ENCODE peak calls at places on chromosome 11, in five cellular contexts. One of them, this sample, is unnamed.
A peak's percentile ranks its signal among the peaks of the same experiment; 100 is the strongest.

GRCh38 chr11:205221-206001 is 1.8 kb downstream of the BET1L start:
- DNase-seq in HFF-Myc: no peak
- DNase-seq in HS-27A: no peak
- DNase-seq in substantia nigra: no peak
- DNase-seq in stimulated activated CD8-positive, alpha-beta memory T cell treated with anti-CD3 and anti-CD28 coated beads, Interleukin-7, amount 100 ng/mL, for 1 hour: no peak
- DNase-seq in this sample: no peak

GRCh38 chr11:100629671-100630070 is 57.4 kb upstream of the ARHGAP42 start:
- DNase-seq in HFF-Myc: no peak
- DNase-seq in HS-27A: no peak
- DNase-seq in substantia nigra: no peak
- DNase-seq in stimulated activated CD8-positive, alpha-beta memory T cell treated with anti-CD3 and anti-CD28 coated beads, Interleukin-7, amount 100 ng/mL, for 1 hour: no peak
- DNase-seq in this sample: no peak

GRCh38 chr11:121936781-121937447 is 179.1 kb downstream of the BLID start:
- DNase-seq in HFF-Myc: no peak
- DNase-seq in HS-27A: peak; percentile 19
- DNase-seq in substantia nigra: no peak
- DNase-seq in stimulated activated CD8-positive, alpha-beta memory T cell treated with anti-CD3 and anti-CD28 coated beads, Interleukin-7, amount 100 ng/mL, for 1 hour: no peak
- DNase-seq in this sample: no peak

GRCh38 chr11:85787809-85788805 is 22.8 kb downstream of the SYTL2 start:
- DNase-seq in HFF-Myc: no peak
- DNase-seq in HS-27A: no peak
- DNase-seq in substantia nigra: no peak
- DNase-seq in stimulated activated CD8-positive, alpha-beta memory T cell treated with anti-CD3 and anti-CD28 coated beads, Interleukin-7, amount 100 ng/mL, for 1 hour: no peak
- DNase-seq in this sample: no peak

GRCh38 chr11:6566704-6567370 is 36.6 kb downstream of the RRP8 start:
- DNase-seq in HFF-Myc: no peak
- DNase-seq in HS-27A: no peak
- DNase-seq in substantia nigra: no peak
- DNase-seq in stimulated activated CD8-positive, alpha-beta memory T cell treated with anti-CD3 and anti-CD28 coated beads, Interleukin-7, amount 100 ng/mL, for 1 hour: no peak
- DNase-seq in this sample: peak; percentile 81

GRCh38 chr11:88421530-88421929 is 84.0 kb upstream of the CTSC start:
- DNase-seq in HFF-Myc: no peak
- DNase-seq in HS-27A: no peak
- DNase-seq in substantia nigra: no peak
- DNase-seq in stimulated activated CD8-positive, alpha-beta memory T cell treated with anti-CD3 and anti-CD28 coated beads, Interleukin-7, amount 100 ng/mL, for 1 hour: no peak
- DNase-seq in this sample: no peak

GRCh38 chr11:116504541-116505149 is 268.1 kb downstream of the BUD13 start:
- DNase-seq in HFF-Myc: no peak
- DNase-seq in HS-27A: no peak
- DNase-seq in substantia nigra: no peak
- DNase-seq in stimulated activated CD8-positive, alpha-beta memory T cell treated with anti-CD3 and anti-CD28 coated beads, Interleukin-7, amount 100 ng/mL, for 1 hour: no peak
- DNase-seq in this sample: no peak

GRCh38 chr11:55895216-55895615 is 12.1 kb downstream of the TRIM51 start:
- DNase-seq in HFF-Myc: no peak
- DNase-seq in HS-27A: no peak
- DNase-seq in substantia nigra: no peak
- DNase-seq in stimulated activated CD8-positive, alpha-beta memory T cell treated with anti-CD3 and anti-CD28 coated beads, Interleukin-7, amount 100 ng/mL, for 1 hour: no peak
- DNase-seq in this sample: no peak

GRCh38 chr11:103164093-103164796 is 55.0 kb downstream of the DYNC2H1 start:
- DNase-seq in HFF-Myc: no peak
- DNase-seq in HS-27A: no peak
- DNase-seq in substantia nigra: no peak
- DNase-seq in stimulated activated CD8-positive, alpha-beta memory T cell treated with anti-CD3 and anti-CD28 coated beads, Interleukin-7, amount 100 ng/mL, for 1 hour: no peak
- DNase-seq in this sample: no peak

GRCh38 chr11:18768472-18768901 is 23.1 kb downstream of the PTPN5 start:
- DNase-seq in HFF-Myc: no peak
- DNase-seq in HS-27A: no peak
- DNase-seq in substantia nigra: no peak
- DNase-seq in stimulated activated CD8-positive, alpha-beta memory T cell treated with anti-CD3 and anti-CD28 coated beads, Interleukin-7, amount 100 ng/mL, for 1 hour: no peak
- DNase-seq in this sample: peak; percentile 40

GRCh38 chr11:72191961-72192381 is at the start of gene FOLR1:
- DNase-seq in HFF-Myc: no peak
- DNase-seq in HS-27A: no peak
- DNase-seq in substantia nigra: no peak
- DNase-seq in stimulated activated CD8-positive, alpha-beta memory T cell treated with anti-CD3 and anti-CD28 coated beads, Interleukin-7, amount 100 ng/mL, for 1 hour: no peak
- DNase-seq in this sample: no peak

GRCh38 chr11:134283461-134284230 is 7.5 kb downstream of the GLB1L3 start:
- DNase-seq in HFF-Myc: no peak
- DNase-seq in HS-27A: no peak
- DNase-seq in substantia nigra: no peak
- DNase-seq in stimulated activated CD8-positive, alpha-beta memory T cell treated with anti-CD3 and anti-CD28 coated beads, Interleukin-7, amount 100 ng/mL, for 1 hour: no peak
- DNase-seq in this sample: no peak

GRCh38 chr11:120079750-120080610 is 57.9 kb downstream of the TRIM29 start:
- DNase-seq in HFF-Myc: no peak
- DNase-seq in HS-27A: no peak
- DNase-seq in substantia nigra: no peak
- DNase-seq in stimulated activated CD8-positive, alpha-beta memory T cell treated with anti-CD3 and anti-CD28 coated beads, Interleukin-7, amount 100 ng/mL, for 1 hour: no peak
- DNase-seq in this sample: no peak

GRCh38 chr11:125257185-125257584 is 92.6 kb downstream of the PKNOX2 start:
- DNase-seq in HFF-Myc: no peak
- DNase-seq in HS-27A: no peak
- DNase-seq in substantia nigra: no peak
- DNase-seq in stimulated activated CD8-positive, alpha-beta memory T cell treated with anti-CD3 and anti-CD28 coated beads, Interleukin-7, amount 100 ng/mL, for 1 hour: no peak
- DNase-seq in this sample: no peak

GRCh38 chr11:123357990-123358827 is 71.9 kb upstream of the GRAMD1B start:
- DNase-seq in HFF-Myc: no peak
- DNase-seq in HS-27A: no peak
- DNase-seq in substantia nigra: no peak
- DNase-seq in stimulated activated CD8-positive, alpha-beta memory T cell treated with anti-CD3 and anti-CD28 coated beads, Interleukin-7, amount 100 ng/mL, for 1 hour: no peak
- DNase-seq in this sample: no peak

GRCh38 chr11:1302461-1303073 is 6.9 kb downstream of the TOLLIP start:
- DNase-seq in HFF-Myc: no peak
- DNase-seq in HS-27A: no peak
- DNase-seq in substantia nigra: no peak
- DNase-seq in stimulated activated CD8-positive, alpha-beta memory T cell treated with anti-CD3 and anti-CD28 coated beads, Interleukin-7, amount 100 ng/mL, for 1 hour: no peak
- DNase-seq in this sample: no peak

GRCh38 chr11:31397239-31397834 is 27.7 kb downstream of the DNAJC24 start:
- DNase-seq in HFF-Myc: no peak
- DNase-seq in HS-27A: no peak
- DNase-seq in substantia nigra: no peak
- DNase-seq in stimulated activated CD8-positive, alpha-beta memory T cell treated with anti-CD3 and anti-CD28 coated beads, Interleukin-7, amount 100 ng/mL, for 1 hour: no peak
- DNase-seq in this sample: no peak

GRCh38 chr11:104092744-104093143 is 56.3 kb downstream of the DDI1 start:
- DNase-seq in HFF-Myc: no peak
- DNase-seq in HS-27A: no peak
- DNase-seq in substantia nigra: no peak
- DNase-seq in stimulated activated CD8-positive, alpha-beta memory T cell treated with anti-CD3 and anti-CD28 coated beads, Interleukin-7, amount 100 ng/mL, for 1 hour: no peak
- DNase-seq in this sample: no peak

GRCh38 chr11:19996591-19996990 is 163.7 kb downstream of the DBX1 start:
- DNase-seq in HFF-Myc: no peak
- DNase-seq in HS-27A: no peak
- DNase-seq in substantia nigra: no peak
- DNase-seq in stimulated activated CD8-positive, alpha-beta memory T cell treated with anti-CD3 and anti-CD28 coated beads, Interleukin-7, amount 100 ng/mL, for 1 hour: no peak
- DNase-seq in this sample: no peak

GRCh38 chr11:130478881-130479280 is 30.4 kb downstream of the ADAMTS15 start:
- DNase-seq in HFF-Myc: no peak
- DNase-seq in HS-27A: no peak
- DNase-seq in substantia nigra: no peak
- DNase-seq in stimulated activated CD8-positive, alpha-beta memory T cell treated with anti-CD3 and anti-CD28 coated beads, Interleukin-7, amount 100 ng/mL, for 1 hour: no peak
- DNase-seq in this sample: no peak

GRCh38 chr11:87878373-87878779 is 296.9 kb downstream of the RAB38 start:
- DNase-seq in HFF-Myc: peak; percentile 33
- DNase-seq in HS-27A: peak; percentile 30
- DNase-seq in substantia nigra: no peak
- DNase-seq in stimulated activated CD8-positive, alpha-beta memory T cell treated with anti-CD3 and anti-CD28 coated beads, Interleukin-7, amount 100 ng/mL, for 1 hour: no peak
- DNase-seq in this sample: no peak

GRCh38 chr11:64334764-64335741 is 5.0 kb upstream of the CCDC88B start:
- DNase-seq in HFF-Myc: peak; percentile 65
- DNase-seq in HS-27A: peak; percentile 94
- DNase-seq in substantia nigra: no peak
- DNase-seq in stimulated activated CD8-positive, alpha-beta memory T cell treated with anti-CD3 and anti-CD28 coated beads, Interleukin-7, amount 100 ng/mL, for 1 hour: no peak
- DNase-seq in this sample: peak; percentile 36